ENCODE peak calls at places on chromosomes 12 and 14, in seven cellular contexts. R, C, T, G, X, F and Z are unnamed samples.

GRCh38 chr12:54033106-54033979 is 493 bp downstream of the HOXC5 start:
- DNase-seq in G (peak), C (peak), T (no peak), F (no peak), X (no peak), R (no peak), Z (no peak)

GRCh38 chr12:1847411-1847810 is 27.0 kb downstream of the LRTM2 start:
- DNase-seq in F (no peak), G (no peak), C (no peak), T (no peak), X (no peak), R (no peak), Z (no peak)

GRCh38 chr12:107101651-107102050 is 8.3 kb upstream of the CRY1 start:
- DNase-seq in X (no peak), G (no peak), T (no peak), F (no peak), R (no peak), C (no peak), Z (no peak)

GRCh38 chr14:24426912-24427536 is 2.4 kb downstream of the CBLN3 start:
- DNase-seq in R (no peak), T (no peak), F (no peak), X (no peak), C (no peak), G (no peak), Z (no peak)

GRCh38 chr12:85835810-85836715 is at the start of gene RASSF9:
- DNase-seq in C (peak), X (peak), T (no peak), F (no peak), R (peak), G (no peak), Z (peak)

GRCh38 chr12:65232490-65233077 is 45.9 kb upstream of the MSRB3 start:
- DNase-seq in F (no peak), R (peak), C (peak), X (no peak), T (no peak), G (no peak), Z (peak)

GRCh38 chr12:122949816-122950215 is 16.4 kb downstream of the ABCB9 start:
- DNase-seq in X (no peak), T (no peak), F (no peak), G (no peak), C (no peak), R (no peak), Z (no peak)

GRCh38 chr12:59383426-59383822 is 212.4 kb upstream of the SLC16A7 start:
- DNase-seq in X (no peak), F (no peak), R (peak), G (no peak), T (no peak), C (no peak), Z (no peak)

GRCh38 chr12:104985206-104985605 is 910 bp upstream of the NOPCHAP1 start:
- DNase-seq in R (no peak), T (no peak), G (no peak), C (peak), F (no peak), X (no peak), Z (peak)

GRCh38 chr14:68306265-68306933 is 486.5 kb downstream of the ZFP36L1 start:
- DNase-seq in T (no peak), C (no peak), X (no peak), F (no peak), G (no peak), R (no peak), Z (no peak)

GRCh38 chr12:5785601-5786000 is 159.5 kb downstream of the ANO2 start:
- DNase-seq in R (no peak), F (no peak), T (no peak), C (no peak), G (no peak), X (no peak), Z (no peak)

GRCh38 chr12:42213023-42213422 is 25.0 kb downstream of the YAF2 start:
- DNase-seq in T (no peak), F (no peak), C (peak), G (peak), X (peak), R (peak), Z (peak)

GRCh38 chr12:5503774-5504173 is 71.9 kb downstream of the NTF3 start:
- DNase-seq in G (no peak), F (no peak), T (no peak), R (no peak), X (no peak), C (no peak), Z (no peak)

GRCh38 chr12:32921397-32921796 is 24.8 kb upstream of the PKP2 start:
- DNase-seq in X (no peak), F (no peak), C (peak), R (peak), T (no peak), G (no peak), Z (peak)

GRCh38 chr14:76884853-76885276 is 58.7 kb downstream of the LRRC74A start:
- DNase-seq in C (no peak), G (no peak), R (no peak), T (no peak), X (peak), F (no peak), Z (peak)

GRCh38 chr14:101194356-101195308 is 291.1 kb upstream of the RTL1 start:
- DNase-seq in X (no peak), R (no peak), F (no peak), C (no peak), T (no peak), G (peak), Z (no peak)

GRCh38 chr14:31990959-31991541 is 86.1 kb upstream of the ARHGAP5 start:
- DNase-seq in T (no peak), F (no peak), R (peak), C (peak), X (no peak), G (no peak), Z (no peak)

GRCh38 chr12:56931474-56931978 is 2.7 kb downstream of the SDR9C7 start:
- DNase-seq in G (no peak), T (no peak), X (no peak), R (peak), C (peak), F (peak), Z (peak)

GRCh38 chr12:18716236-18716635 is 21.6 kb downstream of the PLCZ1 start:
- DNase-seq in X (no peak), G (no peak), F (no peak), R (no peak), C (no peak), T (no peak), Z (no peak)

GRCh38 chr12:132158677-132159554 is 14.7 kb downstream of the NOC4L start:
- DNase-seq in X (peak), G (no peak), T (no peak), R (no peak), C (no peak), F (no peak), Z (no peak)

GRCh38 chr12:113333877-113334785 is 778 bp downstream of the SLC8B1 start:
- DNase-seq in T (no peak), G (no peak), F (no peak), C (no peak), X (peak), R (no peak), Z (peak)